ENCODE peak calls at places on chromosomes 2 and 18, in nine cellular contexts. P is left ventricle myocardium inferior; B is CD8-positive, alpha-beta T cell; W is HS-5; G is fibroblast of lung; I is T-helper 2 cell; H is foreskin fibroblast; Y is cerebellar cortex; A is SJCRH30. X is an unnamed sample.

GRCh38 chr18:46916551-46917107 is 678 bp downstream of the PIAS2 start:
- DNase-seq in P (no peak), B (peak; percentile 43), W (no peak), G (peak; percentile 42), I (no peak), H (peak; percentile 9), Y (peak; percentile 70), A (peak; percentile 40), X (peak; percentile 41)

GRCh38 chr18:48548404-48548771 is 9.6 kb downstream of the CTIF start:
- DNase-seq in P (peak; percentile 28), B (no peak), W (no peak), G (peak; percentile 89), I (no peak), H (peak; percentile 56), Y (no peak), A (no peak), X (no peak)

GRCh38 chr2:44937688-44938240 is 3.7 kb upstream of the SIX3 start:
- DNase-seq in P (no peak), B (no peak), W (no peak), G (no peak), I (no peak), H (no peak), Y (no peak), A (peak; percentile 75), X (no peak)

GRCh38 chr2:200086911-200087310 is 131.5 kb downstream of the MAIP1 start:
- DNase-seq in P (no peak), B (no peak), W (no peak), G (no peak), I (no peak), H (no peak), Y (peak; percentile 95), A (peak; percentile 52), X (peak; percentile 47)

GRCh38 chr2:3354986-3355385 is 22.6 kb downstream of the EIPR1 start:
- DNase-seq in P (no peak), B (no peak), W (no peak), G (no peak), I (no peak), H (no peak), Y (no peak), A (no peak), X (no peak)

GRCh38 chr2:39584283-39584972 is 81.3 kb upstream of the TMEM178A start:
- DNase-seq in P (no peak), B (no peak), W (no peak), G (peak; percentile 64), I (no peak), H (peak; percentile 74), Y (peak; percentile 25), A (no peak), X (peak; percentile 87)

GRCh38 chr2:67346718-67347407 is 50.3 kb upstream of the ETAA1 start:
- DNase-seq in P (no peak), B (no peak), W (no peak), G (peak; percentile 37), I (no peak), H (peak; percentile 43), Y (no peak), A (no peak), X (peak; percentile 71)

GRCh38 chr18:35662293-35663062 is 80.9 kb downstream of the GALNT1 start:
- DNase-seq in P (no peak), B (no peak), W (no peak), G (no peak), I (no peak), H (no peak), Y (no peak), A (no peak), X (no peak)

GRCh38 chr2:162732946-162733698 is 105.4 kb downstream of the KCNH7 start:
- DNase-seq in P (no peak), B (no peak), W (no peak), G (no peak), I (no peak), H (no peak), Y (peak; percentile 57), A (no peak), X (no peak)

GRCh38 chr2:127121776-127122176 is 14.8 kb upstream of the BIN1 start:
- DNase-seq in P (peak; percentile 76), B (no peak), W (no peak), G (no peak), I (no peak), H (peak; percentile 75), Y (no peak), A (no peak), X (no peak)

GRCh38 chr18:2150566-2150965 is 420.7 kb downstream of the METTL4 start:
- DNase-seq in P (no peak), B (no peak), W (no peak), G (peak; percentile 15), I (no peak), H (no peak), Y (no peak), A (no peak), X (no peak)

GRCh38 chr2:214410918-214411554 is at the start of gene VWC2L:
- DNase-seq in P (peak; percentile 68), B (no peak), W (peak; percentile 47), G (peak; percentile 60), I (no peak), H (peak; percentile 12), Y (peak; percentile 50), A (peak; percentile 79), X (peak; percentile 80)

GRCh38 chr2:188978291-188979081 is 4.3 kb downstream of the COL3A1 start:
- DNase-seq in P (no peak), B (no peak), W (peak; percentile 68), G (peak; percentile 76), I (no peak), H (peak; percentile 61), Y (peak; percentile 73), A (peak; percentile 68), X (peak; percentile 89)

GRCh38 chr2:64749446-64749845 is 95.7 kb upstream of the SERTAD2 start:
- DNase-seq in P (no peak), B (no peak), W (no peak), G (no peak), I (no peak), H (no peak), Y (peak; percentile 49), A (no peak), X (no peak)

GRCh38 chr2:110673201-110673600 is 4.7 kb downstream of the BUB1 start:
- DNase-seq in P (no peak), B (no peak), W (no peak), G (no peak), I (no peak), H (no peak), Y (no peak), A (no peak), X (no peak)

GRCh38 chr18:55748227-55748738 is 160.3 kb upstream of the TCF4 start:
- DNase-seq in P (no peak), B (no peak), W (no peak), G (no peak), I (no peak), H (no peak), Y (no peak), A (no peak), X (no peak)

GRCh38 chr2:19811186-19811585 is 90.6 kb downstream of the TTC32 start:
- DNase-seq in P (no peak), B (no peak), W (no peak), G (no peak), I (no peak), H (no peak), Y (no peak), A (no peak), X (no peak)

GRCh38 chr2:60844105-60844504 is 37.3 kb upstream of the REL start:
- DNase-seq in P (no peak), B (no peak), W (no peak), G (no peak), I (no peak), H (no peak), Y (no peak), A (no peak), X (no peak)

GRCh38 chr2:56337342-56337741 is 153.6 kb downstream of the CCDC85A start:
- DNase-seq in P (no peak), B (no peak), W (no peak), G (no peak), I (no peak), H (no peak), Y (peak; percentile 36), A (peak; percentile 8), X (no peak)

GRCh38 chr2:143473206-143473605 is 344.0 kb downstream of the ARHGAP15 start:
- DNase-seq in P (no peak), B (no peak), W (peak; percentile 51), G (peak; percentile 60), I (no peak), H (peak; percentile 22), Y (no peak), A (peak; percentile 9), X (peak; percentile 61)

GRCh38 chr2:152475982-152476381 is 141.0 kb downstream of the FMNL2 start:
- DNase-seq in P (no peak), B (no peak), W (no peak), G (no peak), I (no peak), H (no peak), Y (no peak), A (no peak), X (no peak)

GRCh38 chr2:182077451-182078142 is 91.9 kb downstream of the PPP1R1C start:
- DNase-seq in P (peak; percentile 17), B (no peak), W (peak; percentile 79), G (peak; percentile 97), I (no peak), H (peak; percentile 71), Y (peak; percentile 74), A (peak; percentile 84), X (peak; percentile 94)

GRCh38 chr2:222714361-222715256 is 43.2 kb downstream of the MOGAT1 start:
- DNase-seq in P (peak; percentile 30), B (no peak), W (no peak), G (peak; percentile 82), I (no peak), H (no peak), Y (no peak), A (peak; percentile 54), X (no peak)

GRCh38 chr18:9943311-9943710 is 29.5 kb downstream of the VAPA start:
- DNase-seq in P (no peak), B (no peak), W (no peak), G (no peak), I (no peak), H (no peak), Y (no peak), A (no peak), X (no peak)

GRCh38 chr2:58045580-58046334 is 849 bp upstream of the VRK2 start:
- DNase-seq in P (no peak), B (no peak), W (no peak), G (no peak), I (no peak), H (no peak), Y (no peak), A (no peak), X (no peak)

GRCh38 chr2:16625759-16626158 is 39.9 kb downstream of the CYRIA start:
- DNase-seq in P (no peak), B (no peak), W (no peak), G (no peak), I (no peak), H (no peak), Y (no peak), A (no peak), X (no peak)

GRCh38 chr2:160977376-160977775 is 182.9 kb upstream of the TANK start:
- DNase-seq in P (no peak), B (no peak), W (no peak), G (no peak), I (no peak), H (peak; percentile 4), Y (no peak), A (no peak), X (no peak)

GRCh38 chr2:222194669-222195068 is 104.1 kb downstream of the PAX3 start:
- DNase-seq in P (no peak), B (no peak), W (no peak), G (no peak), I (no peak), H (no peak), Y (no peak), A (no peak), X (no peak)

GRCh38 chr18:69958422-69958821 is 10.7 kb upstream of the CD226 start:
- DNase-seq in P (no peak), B (no peak), W (no peak), G (no peak), I (no peak), H (no peak), Y (no peak), A (no peak), X (no peak)

X was measured in iris pigment epithelial cell.